ENCODE peak calls at places on chromosome 15, in four cellular contexts. D is body of pancreas, N is kidney epithelial cell, S is fibroblast of lung. J is an unnamed sample.

GRCh38 chr15:83571820-83572707 is 81.9 kb upstream of the ADAMTSL3 start:
- DNase-seq in D (no peak), N (no peak), S (peak; percentile 6), J (peak; percentile 8)

GRCh38 chr15:26087881-26088280 is 224.8 kb upstream of the ATP10A start:
- DNase-seq in D (no peak), N (no peak), S (peak; percentile 42), J (no peak)

GRCh38 chr15:85756411-85757072 is 38.2 kb downstream of the KLHL25 start:
- DNase-seq in D (peak; percentile 1), N (no peak), S (no peak), J (no peak)

GRCh38 chr15:57878573-57878972 is 172.1 kb downstream of the POLR2M start:
- DNase-seq in D (no peak), N (no peak), S (peak; percentile 32), J (no peak)

GRCh38 chr15:51782357-51782896 is 31.0 kb downstream of the TMOD2 start:
- DNase-seq in D (no peak), N (no peak), S (no peak), J (no peak)

GRCh38 chr15:27165590-27165989 is 194.6 kb downstream of the GABRG3 start:
- DNase-seq in D (no peak), N (no peak), S (no peak), J (no peak)

GRCh38 chr15:92643849-92644815 is 11.4 kb downstream of the FAM174B start:
- DNase-seq in D (no peak), N (no peak), S (no peak), J (no peak)

GRCh38 chr15:60062826-60063225 is 58.7 kb downstream of the FOXB1 start:
- DNase-seq in D (no peak), N (no peak), S (peak; percentile 55), J (no peak)

GRCh38 chr15:72099155-72099554 is 18.8 kb downstream of the MYO9A start:
- DNase-seq in D (no peak), N (no peak), S (no peak), J (no peak)

GRCh38 chr15:44066211-44066827 is 128.8 kb downstream of the FRMD5 start:
- DNase-seq in D (peak; percentile 71), N (peak; percentile 19), S (peak; percentile 40), J (no peak)

DNA sequence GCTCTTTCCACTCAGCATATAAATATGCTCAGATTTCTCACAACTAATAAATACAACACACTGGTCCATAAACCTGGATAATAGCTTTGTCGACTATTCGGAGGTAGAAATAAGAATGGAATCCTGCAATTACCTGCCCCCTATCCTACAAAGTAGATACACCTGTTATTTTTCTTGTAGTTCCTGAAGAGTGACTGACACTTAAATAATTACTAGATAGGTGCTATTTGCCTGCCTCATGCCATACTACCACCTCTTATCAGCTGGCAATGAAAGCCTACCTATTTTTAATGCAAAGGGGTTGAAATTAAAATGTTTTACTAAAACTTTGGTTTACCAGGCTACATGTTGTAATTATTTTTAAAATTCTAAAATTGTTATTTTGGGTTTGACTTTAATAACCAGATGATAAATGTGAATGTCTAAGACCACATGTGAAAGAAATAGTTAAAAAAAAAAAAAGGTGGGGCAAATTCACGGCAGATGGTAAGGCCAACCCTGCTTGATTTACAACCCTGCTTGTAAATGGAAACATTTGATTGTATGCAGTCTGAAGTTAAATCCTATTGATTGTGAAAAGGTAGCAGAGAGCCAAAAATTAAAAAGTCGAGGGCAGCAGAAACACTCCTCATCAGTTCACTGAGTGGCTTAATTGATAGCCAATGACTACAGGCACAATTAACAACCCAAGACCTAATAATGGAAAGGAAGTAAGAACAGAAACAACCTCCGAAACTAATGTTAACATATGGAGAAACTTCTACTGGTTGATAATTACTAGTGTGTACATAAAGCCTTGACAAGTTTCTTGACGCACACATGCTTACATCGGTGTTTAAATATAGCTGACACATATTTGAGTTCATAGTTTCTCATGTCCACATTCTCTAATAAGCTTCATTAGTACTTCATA is 8.9 kb downstream of the PEAK1 start:
- DNase-seq in D (no peak), N (no peak), S (no peak), J (no peak)
- H3K4me3 ChIP-seq in D (no peak overlapping the region), N (no peak overlapping the region), S (no peak overlapping the region), J (no peak overlapping the region)

GRCh38 chr15:40358492-40359353 is 704 bp downstream of the DISP2 start:
- DNase-seq in D (peak; percentile 25), N (no peak), S (no peak), J (no peak)
- TF ChIP-seq CTCF in D (no peak), N (peak; percentile 5), S (no peak), J (peak; percentile 12)

GRCh38 chr15:90300988-90301715 is 35.7 kb downstream of the NGRN start:
- DNase-seq in D (peak; percentile 55), N (no peak), S (peak; percentile 12), J (no peak)
- H3K4me3 ChIP-seq in D (no peak overlapping the region), N (no peak overlapping the region), S (no peak overlapping the region), J (no peak overlapping the region)

DNA sequence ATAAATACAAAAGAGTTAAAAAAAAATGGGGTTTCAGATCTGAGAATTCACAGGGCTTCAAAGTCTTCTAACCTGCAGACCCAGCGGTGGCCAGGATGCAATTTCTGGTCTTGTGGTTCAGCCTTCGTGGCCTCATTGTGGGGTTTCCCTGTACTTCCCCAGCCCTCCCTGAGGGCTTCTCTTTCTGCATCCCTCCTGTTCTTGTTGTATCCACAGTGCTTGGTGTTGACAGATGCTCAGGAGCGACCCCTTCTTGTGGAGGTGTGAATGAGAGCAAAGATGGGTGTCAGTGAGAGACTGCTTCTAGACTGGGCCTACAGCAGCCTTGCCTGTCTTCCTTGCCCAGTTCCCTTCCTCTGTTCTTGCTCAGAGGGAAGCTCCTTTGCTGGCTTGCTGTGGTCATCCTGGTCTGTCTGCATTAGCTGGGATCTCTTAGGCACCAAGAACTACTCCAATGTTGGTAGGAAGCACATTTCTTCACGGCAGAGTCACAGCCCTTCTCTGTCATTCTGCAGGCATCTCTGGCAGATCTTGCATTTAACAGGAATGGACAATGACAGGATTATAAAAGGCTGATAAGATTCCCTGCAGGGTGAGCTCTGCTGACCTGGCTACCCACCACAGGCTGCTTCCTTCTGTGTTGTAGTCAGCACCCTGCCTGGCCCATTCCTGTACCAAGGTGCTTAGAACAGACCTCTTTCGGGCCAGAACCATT is 317.8 kb upstream of the C2CD4B start:
- DNase-seq in D (no peak), N (no peak), S (peak; percentile 59), J (peak; percentile 11)
- TF ChIP-seq CTCF in D (no peak), N (no peak), S (no peak), J (peak; percentile 52)

J was measured in AG09309.